ENCODE peak calls at places on chromosomes 12 and 14, in eight cellular contexts. One of them, this sample, is unnamed.

GRCh38 chr12:102876883-102877282 is 40.2 kb downstream of the PAH start:
- DNase-seq in body of pancreas: no peak
- DNase-seq in A549: no peak
- DNase-seq in fibroblast of lung: no peak
- DNase-seq in CD8-positive, alpha-beta T cell: no peak
- DNase-seq in adrenal gland: no peak
- DNase-seq in right cardiac atrium: no peak
- DNase-seq in endodermal cell: peak
- DNase-seq in this sample: no peak

GRCh38 chr12:52521581-52522266 is 1.5 kb upstream of the KRT5 start:
- DNase-seq in body of pancreas: no peak
- DNase-seq in A549: no peak
- DNase-seq in fibroblast of lung: peak
- DNase-seq in CD8-positive, alpha-beta T cell: no peak
- DNase-seq in adrenal gland: no peak
- DNase-seq in right cardiac atrium: no peak
- DNase-seq in endodermal cell: peak
- DNase-seq in this sample: no peak

GRCh38 chr14:32572867-32573149 is 243.7 kb downstream of the AKAP6 start:
- DNase-seq in body of pancreas: no peak
- DNase-seq in A549: no peak
- DNase-seq in fibroblast of lung: no peak
- DNase-seq in CD8-positive, alpha-beta T cell: no peak
- DNase-seq in adrenal gland: no peak
- DNase-seq in right cardiac atrium: no peak
- DNase-seq in endodermal cell: no peak
- DNase-seq in this sample: no peak

GRCh38 chr14:93727917-93728650 is 60.2 kb downstream of the PRIMA1 start:
- DNase-seq in body of pancreas: no peak
- DNase-seq in A549: no peak
- DNase-seq in fibroblast of lung: no peak
- DNase-seq in CD8-positive, alpha-beta T cell: no peak
- DNase-seq in adrenal gland: no peak
- DNase-seq in right cardiac atrium: no peak
- DNase-seq in endodermal cell: no peak
- DNase-seq in this sample: no peak

GRCh38 chr12:82479511-82479910 is 121.2 kb downstream of the METTL25 start:
- DNase-seq in body of pancreas: no peak
- DNase-seq in A549: no peak
- DNase-seq in fibroblast of lung: peak
- DNase-seq in CD8-positive, alpha-beta T cell: no peak
- DNase-seq in adrenal gland: no peak
- DNase-seq in right cardiac atrium: no peak
- DNase-seq in endodermal cell: no peak
- DNase-seq in this sample: peak

GRCh38 chr14:101225729-101226152 is 322.2 kb upstream of the RTL1 start:
- DNase-seq in body of pancreas: no peak
- DNase-seq in A549: no peak
- DNase-seq in fibroblast of lung: no peak
- DNase-seq in CD8-positive, alpha-beta T cell: no peak
- DNase-seq in adrenal gland: no peak
- DNase-seq in right cardiac atrium: no peak
- DNase-seq in endodermal cell: peak
- DNase-seq in this sample: no peak

GRCh38 chr14:82313889-82314288 is 780.2 kb upstream of the SEL1L start:
- DNase-seq in body of pancreas: no peak
- DNase-seq in A549: no peak
- DNase-seq in fibroblast of lung: no peak
- DNase-seq in CD8-positive, alpha-beta T cell: no peak
- DNase-seq in adrenal gland: no peak
- DNase-seq in right cardiac atrium: no peak
- DNase-seq in endodermal cell: no peak
- DNase-seq in this sample: no peak

GRCh38 chr12:68957273-68957672 is 24.3 kb upstream of the CPM start:
- DNase-seq in body of pancreas: no peak
- DNase-seq in A549: no peak
- DNase-seq in fibroblast of lung: no peak
- DNase-seq in CD8-positive, alpha-beta T cell: no peak
- DNase-seq in adrenal gland: no peak
- DNase-seq in right cardiac atrium: no peak
- DNase-seq in endodermal cell: no peak
- DNase-seq in this sample: no peak

GRCh38 chr12:117309276-117309885 is 52.0 kb downstream of the NOS1 start:
- DNase-seq in body of pancreas: no peak
- DNase-seq in A549: no peak
- DNase-seq in fibroblast of lung: no peak
- DNase-seq in CD8-positive, alpha-beta T cell: no peak
- DNase-seq in adrenal gland: no peak
- DNase-seq in right cardiac atrium: no peak
- DNase-seq in endodermal cell: no peak
- DNase-seq in this sample: no peak

GRCh38 chr14:61381589-61381988 is 60.2 kb downstream of the PRKCH start:
- DNase-seq in body of pancreas: peak
- DNase-seq in A549: no peak
- DNase-seq in fibroblast of lung: no peak
- DNase-seq in CD8-positive, alpha-beta T cell: no peak
- DNase-seq in adrenal gland: no peak
- DNase-seq in right cardiac atrium: peak
- DNase-seq in endodermal cell: no peak
- DNase-seq in this sample: no peak

GRCh38 chr14:20755037-20755436 is 9.3 kb downstream of the EDDM3A start:
- DNase-seq in body of pancreas: no peak
- DNase-seq in A549: no peak
- DNase-seq in fibroblast of lung: no peak
- DNase-seq in CD8-positive, alpha-beta T cell: no peak
- DNase-seq in adrenal gland: no peak
- DNase-seq in right cardiac atrium: no peak
- DNase-seq in endodermal cell: no peak
- DNase-seq in this sample: no peak

GRCh38 chr12:9906888-9907287 is 25.3 kb downstream of the CLEC2A start:
- DNase-seq in body of pancreas: no peak
- DNase-seq in A549: no peak
- DNase-seq in fibroblast of lung: peak
- DNase-seq in CD8-positive, alpha-beta T cell: peak
- DNase-seq in adrenal gland: no peak
- DNase-seq in right cardiac atrium: no peak
- DNase-seq in endodermal cell: no peak
- DNase-seq in this sample: no peak

GRCh38 chr14:84482256-84483071 is 1047.5 kb upstream of the FLRT2 start:
- DNase-seq in body of pancreas: no peak
- DNase-seq in A549: no peak
- DNase-seq in fibroblast of lung: peak
- DNase-seq in CD8-positive, alpha-beta T cell: no peak
- DNase-seq in adrenal gland: no peak
- DNase-seq in right cardiac atrium: no peak
- DNase-seq in endodermal cell: no peak
- DNase-seq in this sample: peak

GRCh38 chr14:22532345-22533056 is 56.5 kb downstream of the DAD1 start:
- DNase-seq in body of pancreas: no peak
- DNase-seq in A549: no peak
- DNase-seq in fibroblast of lung: peak
- DNase-seq in CD8-positive, alpha-beta T cell: no peak
- DNase-seq in adrenal gland: no peak
- DNase-seq in right cardiac atrium: no peak
- DNase-seq in endodermal cell: no peak
- DNase-seq in this sample: no peak

GRCh38 chr14:90687680-90688079 is 128.6 kb downstream of the TTC7B start:
- DNase-seq in body of pancreas: no peak
- DNase-seq in A549: no peak
- DNase-seq in fibroblast of lung: no peak
- DNase-seq in CD8-positive, alpha-beta T cell: no peak
- DNase-seq in adrenal gland: no peak
- DNase-seq in right cardiac atrium: no peak
- DNase-seq in endodermal cell: no peak
- DNase-seq in this sample: no peak

DNA sequence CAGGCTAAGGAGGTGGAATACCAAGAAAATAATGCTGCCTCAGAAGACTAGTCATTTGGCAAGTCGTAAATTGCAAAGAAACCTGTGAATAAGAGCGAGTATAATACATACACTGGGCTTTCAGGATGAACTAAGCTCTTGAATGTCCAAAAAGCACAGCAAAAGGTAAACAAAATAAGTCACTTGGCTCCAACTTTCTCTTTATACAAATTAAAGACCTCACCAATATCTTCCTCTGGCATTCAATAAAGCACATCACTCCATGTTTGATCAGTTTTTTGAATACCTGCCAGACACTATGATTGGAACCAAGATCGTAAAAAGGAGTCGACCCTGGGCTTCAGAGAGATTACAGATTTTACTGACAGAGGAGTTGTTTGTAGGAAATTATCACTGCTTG is 3.5 kb downstream of the DICER1 start:
- DNase-seq in body of pancreas: no peak
- DNase-seq in A549: no peak
- DNase-seq in fibroblast of lung: no peak
- DNase-seq in CD8-positive, alpha-beta T cell: no peak
- DNase-seq in adrenal gland: no peak
- DNase-seq in right cardiac atrium: no peak
- DNase-seq in endodermal cell: no peak
- DNase-seq in this sample: no peak
- H3K27ac ChIP-seq in body of pancreas: no peak
- H3K27ac ChIP-seq in A549: no peak
- H3K27ac ChIP-seq in fibroblast of lung: no peak
- H3K27ac ChIP-seq in CD8-positive, alpha-beta T cell: no peak
- H3K27ac ChIP-seq in adrenal gland: peak
- H3K27ac ChIP-seq in right cardiac atrium: no peak
- H3K27ac ChIP-seq in endodermal cell: no peak
- H3K27ac ChIP-seq in this sample: no peak

DNA sequence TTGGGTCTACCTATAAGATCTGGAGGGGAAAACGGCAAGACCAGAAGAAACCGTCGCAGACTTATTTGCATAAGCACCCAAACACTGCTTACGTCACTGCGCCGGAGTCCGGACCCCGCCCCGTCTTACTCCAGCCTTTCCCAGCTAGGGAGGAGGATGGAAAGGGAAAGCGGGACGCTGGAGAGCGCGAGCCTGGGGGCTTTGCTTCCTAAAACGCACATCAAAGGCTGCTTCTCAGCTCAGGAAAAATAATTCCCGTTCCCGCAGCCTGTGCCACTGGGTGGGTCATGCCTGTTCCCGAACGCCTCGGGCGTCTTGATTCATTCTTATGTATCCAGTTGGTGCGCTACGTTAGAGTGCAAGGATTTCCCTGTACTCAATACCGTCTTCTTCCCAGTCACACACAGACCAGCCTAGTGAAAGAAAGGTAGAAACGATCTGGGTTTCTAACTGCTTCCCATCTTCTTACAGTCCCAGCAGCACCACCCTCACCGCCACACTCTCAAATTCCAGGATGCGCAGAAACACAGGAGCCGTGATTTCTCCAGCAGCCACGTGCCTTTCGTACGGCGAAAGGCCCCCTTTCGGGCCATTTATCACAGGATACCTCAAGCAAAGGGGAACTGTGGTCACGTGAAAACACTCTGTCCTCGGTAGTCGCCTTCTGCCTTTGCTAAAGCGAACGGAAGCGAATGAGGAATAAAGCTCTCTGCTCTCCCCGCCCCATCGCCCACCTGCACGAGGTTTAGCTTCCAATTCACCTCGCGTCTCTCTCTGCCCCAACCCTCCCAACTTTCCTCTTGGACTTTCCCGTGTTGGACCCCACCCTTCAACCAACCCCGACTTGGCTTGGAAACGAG is 1.0 kb downstream of the SLC6A15 start:
- DNase-seq in body of pancreas: peak
- DNase-seq in A549: peak
- DNase-seq in fibroblast of lung: peak
- DNase-seq in CD8-positive, alpha-beta T cell: no peak
- DNase-seq in adrenal gland: peak
- DNase-seq in right cardiac atrium: peak
- DNase-seq in endodermal cell: peak
- DNase-seq in this sample: peak
- H3K27ac ChIP-seq in body of pancreas: no peak
- H3K27ac ChIP-seq in A549: no peak
- H3K27ac ChIP-seq in fibroblast of lung: no peak
- H3K27ac ChIP-seq in CD8-positive, alpha-beta T cell: no peak
- H3K27ac ChIP-seq in adrenal gland: peak
- H3K27ac ChIP-seq in right cardiac atrium: no peak
- H3K27ac ChIP-seq in endodermal cell: peak
- H3K27ac ChIP-seq in this sample: no peak

DNA sequence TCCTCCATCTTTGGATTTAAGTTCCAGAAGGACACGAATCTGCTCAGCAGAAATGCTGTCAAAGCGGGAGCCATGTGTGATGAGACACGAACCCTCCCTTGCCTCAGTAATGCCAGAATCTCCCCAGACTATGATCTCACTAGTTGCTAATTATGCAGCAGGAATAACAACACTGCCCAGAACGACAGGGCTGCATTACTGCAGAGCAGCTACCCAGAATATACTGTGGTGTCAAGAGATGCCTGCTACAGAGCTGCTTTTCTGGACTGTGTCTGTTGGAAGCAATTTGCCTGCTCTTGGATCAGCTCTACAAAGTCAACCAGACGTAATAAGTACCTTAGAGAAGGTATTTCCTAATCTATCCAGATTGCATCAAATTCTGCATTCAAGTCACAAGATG is 5.5 kb downstream of the CSRNP2 start:
- DNase-seq in body of pancreas: no peak
- DNase-seq in A549: no peak
- DNase-seq in fibroblast of lung: peak
- DNase-seq in CD8-positive, alpha-beta T cell: no peak
- DNase-seq in adrenal gland: no peak
- DNase-seq in right cardiac atrium: no peak
- DNase-seq in endodermal cell: no peak
- DNase-seq in this sample: no peak
- H3K27ac ChIP-seq in body of pancreas: no peak
- H3K27ac ChIP-seq in A549: no peak
- H3K27ac ChIP-seq in fibroblast of lung: no peak
- H3K27ac ChIP-seq in CD8-positive, alpha-beta T cell: no peak
- H3K27ac ChIP-seq in adrenal gland: no peak
- H3K27ac ChIP-seq in right cardiac atrium: no peak
- H3K27ac ChIP-seq in endodermal cell: no peak
- H3K27ac ChIP-seq in this sample: no peak

GRCh38 chr12:70648191-70648590 is 11.0 kb upstream of the PTPRB start:
- DNase-seq in body of pancreas: no peak
- DNase-seq in A549: no peak
- DNase-seq in fibroblast of lung: peak
- DNase-seq in CD8-positive, alpha-beta T cell: no peak
- DNase-seq in adrenal gland: no peak
- DNase-seq in right cardiac atrium: no peak
- DNase-seq in endodermal cell: no peak
- DNase-seq in this sample: peak

GRCh38 chr12:70643927-70644326 is 6.7 kb upstream of the PTPRB start:
- DNase-seq in body of pancreas: no peak
- DNase-seq in A549: no peak
- DNase-seq in fibroblast of lung: no peak
- DNase-seq in CD8-positive, alpha-beta T cell: no peak
- DNase-seq in adrenal gland: no peak
- DNase-seq in right cardiac atrium: no peak
- DNase-seq in endodermal cell: no peak
- DNase-seq in this sample: no peak

GRCh38 chr12:70644836-70645235 is 7.6 kb upstream of the PTPRB start:
- DNase-seq in body of pancreas: no peak
- DNase-seq in A549: no peak
- DNase-seq in fibroblast of lung: no peak
- DNase-seq in CD8-positive, alpha-beta T cell: no peak
- DNase-seq in adrenal gland: no peak
- DNase-seq in right cardiac atrium: no peak
- DNase-seq in endodermal cell: no peak
- DNase-seq in this sample: no peak

GRCh38 chr12:70646850-70647249 is 9.6 kb upstream of the PTPRB start:
- DNase-seq in body of pancreas: no peak
- DNase-seq in A549: no peak
- DNase-seq in fibroblast of lung: peak
- DNase-seq in CD8-positive, alpha-beta T cell: no peak
- DNase-seq in adrenal gland: no peak
- DNase-seq in right cardiac atrium: no peak
- DNase-seq in endodermal cell: no peak
- DNase-seq in this sample: peak

GRCh38 chr12:70645494-70646317 is 8.5 kb upstream of the PTPRB start:
- DNase-seq in body of pancreas: peak
- DNase-seq in A549: peak
- DNase-seq in fibroblast of lung: peak
- DNase-seq in CD8-positive, alpha-beta T cell: no peak
- DNase-seq in adrenal gland: peak
- DNase-seq in right cardiac atrium: peak
- DNase-seq in endodermal cell: peak
- DNase-seq in this sample: peak
- H3K27ac ChIP-seq in body of pancreas: peak
- H3K27ac ChIP-seq in A549: peak
- H3K27ac ChIP-seq in fibroblast of lung: peak
- H3K27ac ChIP-seq in CD8-positive, alpha-beta T cell: no peak
- H3K27ac ChIP-seq in adrenal gland: no peak
- H3K27ac ChIP-seq in right cardiac atrium: peak
- H3K27ac ChIP-seq in endodermal cell: no peak
- H3K27ac ChIP-seq in this sample: peak